ENCODE peak calls at places on chromosomes 1 and 21, in six cellular contexts. O is progenitor cell of endocrine pancreas, N is HFF-Myc, Q is right cardiac atrium, V is skeletal muscle cell, I is head of caudate nucleus. K is an unnamed sample.

GRCh38 chr1:27521336-27522147 is 31.6 kb upstream of the WASF2 start:
- DNase-seq in O (no peak), N (no peak), Q (peak; percentile 90), V (no peak), I (peak; percentile 77), K (no peak)

GRCh38 chr1:147669475-147670318 is 627 bp downstream of the ACP6 start:
- DNase-seq in O (peak; percentile 31), N (no peak), Q (peak; percentile 77), V (no peak), I (peak; percentile 64), K (peak; percentile 79)

GRCh38 chr1:246786606-246787238 is 62.5 kb downstream of the SCCPDH start:
- DNase-seq in O (no peak), N (no peak), Q (no peak), V (no peak), I (no peak), K (no peak)

GRCh38 chr1:19759740-19760089 is 40.0 kb downstream of the TMCO4 start:
- DNase-seq in O (no peak), N (no peak), Q (no peak), V (no peak), I (no peak), K (no peak)

GRCh38 chr1:65630855-65631254 is 161.8 kb upstream of the PDE4B start:
- DNase-seq in O (no peak), N (no peak), Q (no peak), V (peak; percentile 40), I (no peak), K (no peak)

GRCh38 chr1:234926574-234927311 is 201.9 kb downstream of the TOMM20 start:
- DNase-seq in O (no peak), N (no peak), Q (no peak), V (no peak), I (no peak), K (peak; percentile 37)

GRCh38 chr1:13965770-13966398 is 265.9 kb downstream of the PRDM2 start:
- DNase-seq in O (peak; percentile 35), N (no peak), Q (peak; percentile 67), V (peak; percentile 23), I (peak; percentile 76), K (peak; percentile 69)

GRCh38 chr1:215219372-215219771 is 136.8 kb downstream of the KCNK2 start:
- DNase-seq in O (no peak), N (no peak), Q (no peak), V (no peak), I (no peak), K (no peak)

GRCh38 chr21:34202553-34203332 is 129.4 kb downstream of the MRPS6 start:
- DNase-seq in O (peak; percentile 14), N (no peak), Q (peak; percentile 86), V (no peak), I (peak; percentile 69), K (peak; percentile 76)

GRCh38 chr1:179550753-179551682 is 24.7 kb downstream of the NPHS2 start:
- DNase-seq in O (no peak), N (peak; percentile 7), Q (no peak), V (peak; percentile 37), I (no peak), K (no peak)

GRCh38 chr1:26344147-26344920 is 9.6 kb downstream of the CRYBG2 start:
- DNase-seq in O (no peak), N (no peak), Q (no peak), V (no peak), I (no peak), K (no peak)

GRCh38 chr1:41361495-41362356 is 492 bp downstream of the FOXO6 start:
- DNase-seq in O (no peak), N (no peak), Q (peak; percentile 73), V (no peak), I (peak; percentile 66), K (no peak)

GRCh38 chr21:34065015-34065414 is 8.4 kb upstream of the MRPS6 start:
- DNase-seq in O (no peak), N (no peak), Q (no peak), V (no peak), I (no peak), K (no peak)

GRCh38 chr1:180123463-180123936 is 31.2 kb upstream of the QSOX1 start:
- DNase-seq in O (no peak), N (no peak), Q (no peak), V (peak; percentile 15), I (no peak), K (no peak)

GRCh38 chr21:36429672-36430546 is 44.7 kb downstream of the CHAF1B start:
- DNase-seq in O (peak; percentile 51), N (peak; percentile 97), Q (peak; percentile 86), V (peak; percentile 97), I (no peak), K (peak; percentile 70)

GRCh38 chr1:56435434-56436337 is 143.7 kb downstream of the PLPP3 start:
- DNase-seq in O (no peak), N (no peak), Q (peak; percentile 56), V (no peak), I (peak; percentile 96), K (peak; percentile 70)

GRCh38 chr21:36710729-36711048 is 11.8 kb downstream of the SIM2 start:
- DNase-seq in O (no peak), N (no peak), Q (peak; percentile 41), V (no peak), I (no peak), K (peak; percentile 62)

GRCh38 chr1:239308701-239309333 is 77.6 kb upstream of the CHRM3 start:
- DNase-seq in O (peak; percentile 23), N (peak; percentile 7), Q (peak; percentile 33), V (no peak), I (peak; percentile 69), K (peak; percentile 63)

GRCh38 chr1:22738069-22738435 is 27.4 kb downstream of the EPHB2 start:
- DNase-seq in O (no peak), N (no peak), Q (no peak), V (no peak), I (no peak), K (no peak)

GRCh38 chr1:54371038-54371935 is 34.9 kb downstream of the SSBP3 start:
- DNase-seq in O (no peak), N (no peak), Q (no peak), V (no peak), I (no peak), K (no peak)

GRCh38 chr1:16248603-16249534 is 11.9 kb upstream of the CPLANE2 start:
- DNase-seq in O (no peak), N (peak; percentile 39), Q (peak; percentile 93), V (peak; percentile 90), I (peak; percentile 88), K (no peak)

GRCh38 chr1:214328770-214329455 is 48.0 kb downstream of the SMYD2 start:
- DNase-seq in O (peak; percentile 55), N (peak; percentile 50), Q (peak; percentile 87), V (no peak), I (peak; percentile 93), K (peak; percentile 84)

GRCh38 chr1:100152271-100152670 is 19.3 kb downstream of the TRMT13 start:
- DNase-seq in O (no peak), N (no peak), Q (no peak), V (no peak), I (no peak), K (no peak)

GRCh38 chr21:41215856-41216408 is 48.0 kb downstream of the BACE2 start:
- DNase-seq in O (no peak), N (no peak), Q (no peak), V (no peak), I (no peak), K (no peak)

GRCh38 chr1:1429671-1430073 is 5.8 kb upstream of the VWA1 start:
- DNase-seq in O (no peak), N (no peak), Q (peak; percentile 54), V (no peak), I (no peak), K (no peak)

GRCh38 chr1:34262454-34262853 is 85.7 kb downstream of the C1orf94 start:
- DNase-seq in O (no peak), N (no peak), Q (no peak), V (no peak), I (no peak), K (no peak)

GRCh38 chr1:4062560-4062959 is 162.5 kb upstream of the C1orf174 start:
- DNase-seq in O (no peak), N (no peak), Q (no peak), V (no peak), I (peak; percentile 27), K (peak; percentile 38)

GRCh38 chr21:26572668-26573381 is at the start of gene CYYR1:
- DNase-seq in O (peak; percentile 56), N (no peak), Q (peak; percentile 50), V (no peak), I (no peak), K (peak; percentile 86)